ENCODE peak calls at places on chromosome X, in six cellular contexts. One of them, this sample, is unnamed.

GRCh38 chrX:16762579-16762978 is 23.7 kb upstream of the TXLNG start:
- DNase-seq in GM12878: no peak
- DNase-seq in A549: no peak
- DNase-seq in K562: no peak
- DNase-seq in H1: no peak
- DNase-seq in HepG2: no peak
- DNase-seq in this sample: no peak

GRCh38 chrX:107574054-107574683 is 54.1 kb upstream of the PRPS1 start:
- DNase-seq in H1: no peak
- DNase-seq in HepG2: peak
- DNase-seq in A549: peak
- DNase-seq in K562: no peak
- DNase-seq in GM12878: no peak
- DNase-seq in this sample: no peak

GRCh38 chrX:65652098-65652497 is 15.4 kb upstream of the MSN start:
- DNase-seq in A549: no peak
- DNase-seq in GM12878: no peak
- DNase-seq in H1: no peak
- DNase-seq in K562: no peak
- DNase-seq in HepG2: no peak
- DNase-seq in this sample: no peak

GRCh38 chrX:131734621-131735020 is 190.7 kb downstream of the OR13H1 start:
- DNase-seq in HepG2: no peak
- DNase-seq in H1: no peak
- DNase-seq in A549: no peak
- DNase-seq in GM12878: peak
- DNase-seq in K562: no peak
- DNase-seq in this sample: no peak

GRCh38 chrX:140821280-140821679 is 111.7 kb downstream of the LINC00632 start:
- DNase-seq in K562: no peak
- DNase-seq in H1: peak
- DNase-seq in HepG2: no peak
- DNase-seq in A549: no peak
- DNase-seq in GM12878: no peak
- DNase-seq in this sample: no peak

GRCh38 chrX:81337805-81338204 is 135.9 kb downstream of the SH3BGRL start:
- DNase-seq in H1: no peak
- DNase-seq in GM12878: no peak
- DNase-seq in A549: no peak
- DNase-seq in HepG2: no peak
- DNase-seq in K562: no peak
- DNase-seq in this sample: no peak

GRCh38 chrX:149909324-149910177 is 19.8 kb upstream of the HSFX4 start:
- DNase-seq in GM12878: no peak
- DNase-seq in H1: no peak
- DNase-seq in K562: no peak
- DNase-seq in A549: no peak
- DNase-seq in HepG2: no peak
- DNase-seq in this sample: no peak

GRCh38 chrX:69988955-69989394 is 60.8 kb downstream of the AWAT2 start:
- DNase-seq in H1: no peak
- DNase-seq in GM12878: no peak
- DNase-seq in K562: no peak
- DNase-seq in A549: no peak
- DNase-seq in HepG2: no peak
- DNase-seq in this sample: no peak

GRCh38 chrX:66163849-66164401 is at the start of gene HEPH:
- DNase-seq in GM12878: peak
- DNase-seq in HepG2: no peak
- DNase-seq in K562: peak
- DNase-seq in A549: no peak
- DNase-seq in H1: peak
- DNase-seq in this sample: no peak

GRCh38 chrX:48683411-48683982 is at the start of gene WAS:
- DNase-seq in A549: no peak
- DNase-seq in HepG2: no peak
- DNase-seq in H1: no peak
- DNase-seq in GM12878: peak
- DNase-seq in K562: no peak
- DNase-seq in this sample: no peak

GRCh38 chrX:418927-419729 is 32.4 kb upstream of the PPP2R3B start:
- DNase-seq in K562: no peak
- DNase-seq in A549: no peak
- DNase-seq in HepG2: no peak
- DNase-seq in GM12878: no peak
- DNase-seq in H1: no peak
- DNase-seq in this sample: no peak

GRCh38 chrX:425056-425455 is 38.3 kb upstream of the PPP2R3B start:
- DNase-seq in GM12878: no peak
- DNase-seq in H1: no peak
- DNase-seq in K562: no peak
- DNase-seq in A549: no peak
- DNase-seq in HepG2: no peak
- DNase-seq in this sample: no peak

GRCh38 chrX:421646-422325 is 35.1 kb upstream of the PPP2R3B start:
- DNase-seq in HepG2: no peak
- DNase-seq in K562: no peak
- DNase-seq in GM12878: no peak
- DNase-seq in A549: no peak
- DNase-seq in H1: no peak
- DNase-seq in this sample: no peak

DNA sequence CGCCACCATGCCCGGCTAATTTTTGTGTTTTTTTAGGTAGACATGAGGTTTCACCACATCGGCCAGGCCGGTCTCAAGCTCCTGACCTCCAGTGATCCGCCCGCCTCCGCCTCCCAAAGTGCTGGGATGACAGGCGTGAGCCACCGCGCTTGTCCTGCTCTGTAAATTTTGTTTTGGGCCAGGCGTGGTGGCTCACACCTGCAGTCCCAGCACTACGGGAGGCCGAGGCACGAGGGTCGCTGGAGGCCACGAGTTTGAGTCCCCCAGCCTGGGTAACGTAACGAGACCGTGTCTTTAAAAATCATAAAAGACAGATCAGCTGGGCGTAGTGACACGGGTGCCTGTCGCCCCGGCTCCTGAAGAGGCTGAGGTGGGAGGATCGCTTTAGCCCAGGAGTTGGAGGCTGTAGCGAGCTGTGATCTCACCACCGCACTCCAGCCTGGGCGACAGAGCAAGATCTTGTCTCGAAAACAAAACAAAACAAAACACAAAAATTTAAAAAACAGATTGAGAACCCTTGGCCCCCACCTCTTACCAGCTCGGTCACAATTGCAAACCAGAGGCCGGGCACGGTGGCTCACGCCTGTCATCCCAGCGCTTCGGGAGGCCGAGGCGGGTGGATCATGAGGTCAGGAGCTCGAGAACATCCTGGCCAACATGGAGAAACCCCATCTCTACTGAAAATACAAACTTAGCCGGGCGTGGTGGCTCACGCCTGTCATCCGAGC is 34.0 kb upstream of the PPP2R3B start:
- DNase-seq in K562: no peak
- DNase-seq in H1: no peak
- DNase-seq in HepG2: no peak
- DNase-seq in GM12878: no peak
- DNase-seq in A549: no peak
- DNase-seq in this sample: no peak
- TF ChIP-seq CHD2 in K562: no peak
- TF ChIP-seq CHD2 in H1: no peak
- TF ChIP-seq CHD2 in HepG2: no peak
- TF ChIP-seq CHD2 in GM12878: no peak
- TF ChIP-seq CHD2 in A549: no peak
- TF ChIP-seq CHD2 in this sample: no peak

DNA sequence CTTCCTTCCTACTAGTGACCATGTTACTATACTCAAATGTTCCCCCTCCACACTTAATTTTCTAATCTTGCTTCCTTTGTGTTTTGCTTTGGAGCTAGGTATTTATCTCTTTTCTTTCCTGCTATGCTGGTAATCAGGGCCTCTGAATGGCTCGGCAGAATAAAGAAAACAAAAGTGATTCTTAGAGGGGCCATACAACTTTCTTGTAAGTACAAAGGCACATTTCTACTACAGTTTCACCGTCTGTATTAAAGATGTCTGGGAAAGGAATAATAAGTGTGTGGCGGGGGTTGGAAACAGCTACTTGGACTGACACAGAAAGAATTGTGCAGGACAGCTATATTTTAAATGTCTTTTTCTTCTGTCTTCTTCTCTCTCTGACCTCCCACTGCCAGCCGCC is 50.3 kb downstream of the GPC3 start:
- DNase-seq in A549: no peak
- DNase-seq in HepG2: no peak
- DNase-seq in K562: no peak
- DNase-seq in GM12878: no peak
- DNase-seq in H1: no peak
- DNase-seq in this sample: no peak
- TF ChIP-seq CHD2 in A549: no peak
- TF ChIP-seq CHD2 in HepG2: no peak
- TF ChIP-seq CHD2 in K562: no peak
- TF ChIP-seq CHD2 in GM12878: no peak
- TF ChIP-seq CHD2 in H1: no peak
- TF ChIP-seq CHD2 in this sample: no peak

GRCh38 chrX:10216208-10216607 is 59.4 kb downstream of the CLCN4 start:
- DNase-seq in A549: no peak
- DNase-seq in HepG2: no peak
- DNase-seq in K562: no peak
- DNase-seq in H1: no peak
- DNase-seq in GM12878: no peak
- DNase-seq in this sample: no peak
- TF ChIP-seq CHD2 in A549: no peak
- TF ChIP-seq CHD2 in HepG2: no peak
- TF ChIP-seq CHD2 in K562: no peak
- TF ChIP-seq CHD2 in H1: no peak
- TF ChIP-seq CHD2 in GM12878: no peak
- TF ChIP-seq CHD2 in this sample: no peak

DNA sequence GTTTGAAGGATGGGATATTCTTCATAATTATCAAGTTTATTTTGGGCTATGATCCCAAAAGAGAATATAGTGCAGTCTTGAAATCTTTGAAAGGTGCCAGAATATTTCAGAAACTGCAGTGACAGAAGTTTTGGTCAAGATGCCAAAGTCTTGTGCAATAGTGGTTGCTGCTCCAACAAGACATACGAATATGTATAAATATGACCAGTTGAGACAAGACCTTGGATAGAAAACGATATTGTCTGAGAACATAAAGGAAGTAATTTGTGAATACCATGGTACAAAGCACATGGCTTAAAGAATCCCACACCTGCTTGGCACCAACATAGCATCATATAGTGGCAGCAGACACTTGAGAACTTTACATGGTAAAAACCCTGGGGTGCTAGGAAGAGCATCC is 48.6 kb upstream of the AMELX start:
- DNase-seq in K562: no peak
- DNase-seq in A549: no peak
- DNase-seq in GM12878: no peak
- DNase-seq in H1: no peak
- DNase-seq in HepG2: no peak
- DNase-seq in this sample: no peak
- TF ChIP-seq CHD2 in K562: no peak
- TF ChIP-seq CHD2 in A549: no peak
- TF ChIP-seq CHD2 in GM12878: no peak
- TF ChIP-seq CHD2 in H1: no peak
- TF ChIP-seq CHD2 in HepG2: no peak
- TF ChIP-seq CHD2 in this sample: no peak

GRCh38 chrX:18558799-18559198 is 113.1 kb downstream of the RS1 start:
- DNase-seq in GM12878: no peak
- DNase-seq in H1: no peak
- DNase-seq in A549: no peak
- DNase-seq in K562: no peak
- DNase-seq in HepG2: no peak
- DNase-seq in this sample: no peak

GRCh38 chrX:18565727-18566126 is 106.2 kb downstream of the RS1 start:
- DNase-seq in H1: no peak
- DNase-seq in K562: no peak
- DNase-seq in A549: no peak
- DNase-seq in GM12878: no peak
- DNase-seq in HepG2: no peak
- DNase-seq in this sample: no peak

GRCh38 chrX:18557879-18558278 is 114.0 kb downstream of the RS1 start:
- DNase-seq in H1: no peak
- DNase-seq in HepG2: no peak
- DNase-seq in A549: no peak
- DNase-seq in K562: no peak
- DNase-seq in GM12878: no peak
- DNase-seq in this sample: no peak

GRCh38 chrX:18566748-18567147 is 105.2 kb downstream of the RS1 start:
- DNase-seq in A549: no peak
- DNase-seq in HepG2: no peak
- DNase-seq in H1: no peak
- DNase-seq in K562: no peak
- DNase-seq in GM12878: no peak
- DNase-seq in this sample: no peak

DNA sequence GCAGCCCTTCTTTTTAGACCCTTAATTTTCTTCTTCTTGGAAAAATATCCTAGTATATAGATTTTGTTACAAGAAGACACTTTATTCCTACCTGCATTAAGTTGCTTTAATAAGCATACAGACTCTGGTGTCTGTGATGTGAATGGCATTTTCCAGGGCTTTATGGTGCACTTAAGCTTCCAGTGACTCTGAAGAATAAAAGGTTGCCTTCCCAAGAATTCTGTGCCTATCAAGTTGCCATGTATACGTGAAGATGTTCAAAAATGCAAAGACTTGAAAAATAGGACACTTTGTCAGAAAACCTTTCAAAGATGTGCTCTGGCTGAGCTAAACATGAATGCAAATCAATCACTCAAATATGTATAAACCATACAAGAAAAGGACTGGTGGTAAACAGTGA is 110.9 kb downstream of the RS1 start:
- DNase-seq in K562: no peak
- DNase-seq in H1: no peak
- DNase-seq in HepG2: no peak
- DNase-seq in GM12878: no peak
- DNase-seq in A549: no peak
- DNase-seq in this sample: no peak
- TF ChIP-seq CHD2 in K562: no peak
- TF ChIP-seq CHD2 in H1: no peak
- TF ChIP-seq CHD2 in HepG2: no peak
- TF ChIP-seq CHD2 in GM12878: no peak
- TF ChIP-seq CHD2 in A549: no peak
- TF ChIP-seq CHD2 in this sample: no peak

GRCh38 chrX:120568609-120569008 is 7.8 kb upstream of the CUL4B start:
- DNase-seq in K562: no peak
- DNase-seq in H1: no peak
- DNase-seq in HepG2: peak
- DNase-seq in A549: no peak
- DNase-seq in GM12878: no peak
- DNase-seq in this sample: no peak
- TF ChIP-seq CHD2 in K562: no peak
- TF ChIP-seq CHD2 in H1: no peak
- TF ChIP-seq CHD2 in HepG2: no peak
- TF ChIP-seq CHD2 in A549: no peak
- TF ChIP-seq CHD2 in GM12878: no peak
- TF ChIP-seq CHD2 in this sample: no peak

GRCh38 chrX:130300010-130300282 is 31.2 kb upstream of the ZNF280C start:
- DNase-seq in A549: no peak
- DNase-seq in H1: no peak
- DNase-seq in K562: no peak
- DNase-seq in HepG2: no peak
- DNase-seq in GM12878: no peak
- DNase-seq in this sample: no peak
- TF ChIP-seq CHD2 in A549: no peak
- TF ChIP-seq CHD2 in H1: no peak
- TF ChIP-seq CHD2 in K562: no peak
- TF ChIP-seq CHD2 in HepG2: no peak
- TF ChIP-seq CHD2 in GM12878: no peak
- TF ChIP-seq CHD2 in this sample: no peak